ENCODE peak calls at places on chromosomes 3 and 15, in four cellular contexts. P, W, L and R are unnamed samples.

GRCh38 chr3:52534281-52535183 is 875 bp upstream of the NT5DC2 start:
- DNase-seq in P (no peak), W (peak), L (peak), R (peak)

GRCh38 chr3:64363842-64364241 is 138.6 kb upstream of the PRICKLE2 start:
- DNase-seq in W (no peak), P (no peak), L (no peak), R (no peak)

GRCh38 chr3:121855555-121855954 is 20.5 kb downstream of the EAF2 start:
- DNase-seq in W (no peak), L (no peak), P (no peak), R (no peak)

GRCh38 chr3:138375446-138375845 is 27.1 kb downstream of the MRAS start:
- DNase-seq in P (no peak), W (no peak), L (no peak), R (peak)

GRCh38 chr15:67107014-67107812 is 41.8 kb downstream of the SMAD3 start:
- DNase-seq in L (no peak), W (peak), P (peak), R (peak)

GRCh38 chr3:10204921-10205320 is 40.2 kb downstream of the IRAK2 start:
- DNase-seq in L (no peak), P (no peak), W (peak), R (no peak)

GRCh38 chr3:56294316-56294715 is 174.0 kb downstream of the ERC2 start:
- DNase-seq in P (no peak), L (no peak), W (peak), R (no peak)

GRCh38 chr3:113912551-113913246 is 35.1 kb upstream of the ZDHHC23 start:
- DNase-seq in W (peak), P (peak), L (peak), R (no peak)

GRCh38 chr15:73901126-73901810 is 25.0 kb upstream of the LOXL1 start:
- DNase-seq in W (no peak), P (no peak), L (no peak), R (no peak)

GRCh38 chr3:67940200-67940952 is 286.0 kb upstream of the SUCLG2 start:
- DNase-seq in L (no peak), W (peak), P (no peak), R (no peak)

GRCh38 chr15:68993276-68993675 is 21.2 kb upstream of the NOX5 start:
- DNase-seq in L (no peak), P (no peak), W (no peak), R (no peak)

GRCh38 chr15:74870496-74871213 is 2.5 kb downstream of the SCAMP2 start:
- DNase-seq in L (no peak), W (no peak), P (no peak), R (no peak)

GRCh38 chr15:39792025-39792893 is 9.6 kb upstream of the FSIP1 start:
- DNase-seq in P (peak), L (no peak), W (no peak), R (no peak)

GRCh38 chr15:49428392-49429095 is 5.5 kb downstream of the FGF7 start:
- DNase-seq in P (peak), L (no peak), W (peak), R (no peak)

GRCh38 chr3:11638669-11639402 is 4.9 kb downstream of the VGLL4 start:
- DNase-seq in W (peak), L (no peak), P (no peak), R (no peak)

GRCh38 chr3:195916291-195916690 is 7.9 kb upstream of the TNK2 start:
- DNase-seq in W (no peak), L (no peak), P (no peak), R (peak)

GRCh38 chr3:188472331-188472730 is 318.4 kb downstream of the LPP start:
- DNase-seq in P (peak), W (peak), L (no peak), R (no peak)

GRCh38 chr3:9373443-9373842 is 10.6 kb downstream of the THUMPD3 start:
- DNase-seq in P (no peak), W (no peak), L (no peak), R (no peak)